ENCODE peak calls at places on chromosomes 2 and 18, in four cellular contexts. Z is GM12891, H is spleen, Q is A549. O is an unnamed sample.

GRCh38 chr2:108858894-108859293 is 72.3 kb downstream of the CCDC138 start:
- DNase-seq in H (no peak), Q (no peak), Z (no peak), O (no peak)

GRCh38 chr18:11767935-11768334 is 78.9 kb downstream of the GNAL start:
- DNase-seq in Q (no peak), H (no peak), Z (no peak), O (no peak)

GRCh38 chr2:31023550-31023949 is 114.7 kb downstream of the GALNT14 start:
- DNase-seq in Z (no peak), H (no peak), Q (no peak), O (no peak)

GRCh38 chr2:105749583-105750399 is 5.1 kb downstream of the NCK2 start:
- DNase-seq in Q (no peak), Z (no peak), H (no peak), O (no peak)

GRCh38 chr2:203025592-203025991 is 10.9 kb downstream of the NBEAL1 start:
- DNase-seq in Z (no peak), Q (no peak), H (no peak), O (no peak)

GRCh38 chr2:18516112-18516511 is 44.3 kb downstream of the RDH14 start:
- DNase-seq in Q (no peak), Z (no peak), H (no peak), O (no peak)

GRCh38 chr2:1366546-1367134 is 46.6 kb upstream of the TPO start:
- DNase-seq in Z (no peak), Q (no peak), H (peak), O (peak)

GRCh38 chr2:72827999-72828646 is 2.3 kb upstream of the EXOC6B start:
- DNase-seq in Q (no peak), Z (no peak), H (no peak), O (no peak)

GRCh38 chr2:215038411-215038810 is 100.0 kb downstream of the ABCA12 start:
- DNase-seq in Q (no peak), H (no peak), Z (no peak), O (no peak)

GRCh38 chr18:59846814-59847490 is 52.8 kb upstream of the PMAIP1 start:
- DNase-seq in Z (peak), Q (no peak), H (no peak), O (peak)

GRCh38 chr2:240060977-240061591 is 7.8 kb upstream of the OR6B3 start:
- DNase-seq in Q (peak), Z (no peak), H (no peak), O (no peak)

GRCh38 chr2:190574169-190574568 is 39.6 kb upstream of the NEMP2 start:
- DNase-seq in Q (no peak), Z (no peak), H (no peak), O (no peak)

GRCh38 chr18:48875942-48876511 is 74.7 kb downstream of the SMAD7 start:
- DNase-seq in Z (no peak), Q (no peak), H (peak), O (peak)

GRCh38 chr2:32632089-32632488 is 4.2 kb downstream of the TTC27 start:
- DNase-seq in Z (no peak), H (no peak), Q (peak), O (no peak)

DNA sequence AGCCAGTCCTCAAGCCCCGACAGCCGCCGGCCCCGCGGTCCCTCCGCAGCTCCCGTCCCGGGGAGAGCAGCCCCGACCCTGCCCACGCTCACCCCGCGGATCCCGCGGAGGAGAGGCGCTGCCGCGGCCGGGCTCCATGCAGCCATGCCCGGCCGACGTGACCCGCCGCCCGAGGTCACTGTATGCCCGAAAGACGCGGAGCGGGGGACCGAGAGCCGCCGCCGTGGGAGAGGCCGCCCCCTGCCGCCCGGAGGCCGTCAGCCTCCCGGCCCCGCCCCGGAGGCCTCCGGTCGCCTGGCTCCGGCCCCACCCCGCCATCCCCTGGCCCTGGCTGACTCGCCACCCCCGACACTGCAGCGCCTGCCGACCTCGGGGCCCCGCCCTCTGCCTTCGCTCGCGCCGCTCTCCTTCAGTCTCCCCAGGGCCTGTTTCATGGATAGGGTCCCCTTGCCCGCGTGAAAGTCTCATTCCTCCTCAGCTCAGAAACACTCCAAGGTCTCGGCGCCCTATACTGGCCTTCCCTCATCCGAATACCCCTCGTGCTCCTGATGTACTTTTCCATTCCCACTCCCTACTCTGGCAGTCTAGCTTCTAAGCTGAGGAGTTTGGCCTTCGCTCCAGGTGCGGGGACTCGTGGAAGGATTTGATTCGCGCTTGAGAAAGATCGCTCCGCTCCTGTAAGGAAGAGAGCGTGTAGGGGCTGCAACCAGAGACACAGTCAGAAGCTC is at the start of gene BOLA3:
- DNase-seq in H (peak), Q (peak), Z (peak), O (peak)
- TF ChIP-seq POLR2A in H (no peak), Q (peak), Z (peak), O (no peak)

GRCh38 chr2:130795431-130795830 is 40.1 kb downstream of the AMER3 start:
- DNase-seq in Q (no peak), Z (no peak), H (peak), O (no peak)

GRCh38 chr2:130798472-130799221 is 38.1 kb upstream of the ARHGEF4 start:
- DNase-seq in Z (no peak), H (peak), Q (no peak), O (no peak)

GRCh38 chr2:130796280-130796679 is 40.4 kb upstream of the ARHGEF4 start:
- DNase-seq in H (peak), Z (no peak), Q (no peak), O (no peak)

GRCh38 chr2:130799295-130799694 is 37.4 kb upstream of the ARHGEF4 start:
- DNase-seq in H (no peak), Q (no peak), Z (no peak), O (no peak)

DNA sequence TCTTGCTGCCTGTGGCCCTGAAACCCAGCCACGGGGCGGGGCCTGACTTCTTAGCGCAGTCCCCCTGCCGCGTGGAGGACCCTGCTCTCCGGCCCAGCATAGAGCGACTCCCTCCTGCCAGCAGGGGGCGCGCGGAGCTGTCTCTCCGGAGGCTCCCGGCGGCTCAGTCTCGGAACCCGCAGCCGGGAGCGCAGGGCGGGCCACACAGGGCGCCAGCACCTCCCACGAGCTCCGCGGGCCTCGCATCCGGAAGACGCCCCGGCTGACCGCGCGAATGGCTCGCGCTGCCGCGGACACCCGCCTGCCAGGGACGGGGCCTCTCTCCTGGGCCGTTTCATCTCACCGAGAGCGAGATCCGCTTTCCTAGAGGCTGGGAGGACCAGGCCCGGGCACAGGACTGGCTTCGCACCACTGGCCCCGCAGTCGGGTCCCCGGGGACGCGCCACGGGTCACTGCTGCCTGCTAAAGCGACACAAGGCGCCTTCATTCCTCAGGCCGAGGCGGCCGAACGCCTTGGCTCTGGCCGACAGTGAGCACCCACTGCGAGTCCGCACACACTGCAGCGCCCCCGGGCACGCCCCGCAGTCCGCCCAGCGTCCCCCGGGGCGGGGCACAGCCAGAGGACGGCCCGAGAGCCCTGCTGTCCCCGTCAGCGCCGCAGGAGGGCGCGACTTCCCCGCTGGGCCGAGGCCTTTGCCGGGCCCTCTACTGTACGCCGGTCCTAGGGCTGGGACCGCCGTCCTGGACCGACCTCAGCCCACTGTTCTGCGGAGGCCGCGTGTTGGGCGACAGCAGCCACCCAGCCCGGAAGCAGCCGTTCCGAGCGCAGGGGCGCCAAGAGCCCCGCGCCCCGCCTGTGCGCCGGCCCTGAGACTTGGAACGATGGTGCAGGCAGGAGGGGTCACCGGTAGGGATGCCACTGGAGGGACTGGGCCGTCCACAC is 39.0 kb upstream of the ARHGEF4 start:
- DNase-seq in H (peak), Q (peak), Z (peak), O (peak)
- TF ChIP-seq POLR2A in H (no peak), Q (peak), Z (no peak), O (no peak)

GRCh38 chr18:23902396-23902795 is 112.2 kb upstream of the TTC39C start:
- DNase-seq in Z (no peak), H (no peak), Q (no peak), O (no peak)
- TF ChIP-seq POLR2A in Z (no peak), H (no peak), Q (no peak), O (no peak)

GRCh38 chr2:216773072-216773471 is 77.7 kb upstream of the IGFBP5 start:
- DNase-seq in H (no peak), Z (no peak), Q (no peak), O (peak)
- TF ChIP-seq POLR2A in H (no peak), Z (no peak), Q (no peak), O (no peak)

GRCh38 chr2:38619458-38620164 is 16.9 kb upstream of the HNRNPLL start:
- DNase-seq in H (no peak), Q (no peak), Z (no peak), O (no peak)

GRCh38 chr2:38615237-38615636 is 12.5 kb upstream of the HNRNPLL start:
- DNase-seq in Z (no peak), H (no peak), Q (no peak), O (no peak)

GRCh38 chr2:38613126-38613848 is 10.6 kb upstream of the HNRNPLL start:
- DNase-seq in H (no peak), Z (no peak), Q (no peak), O (no peak)

GRCh38 chr2:38610851-38611801 is 8.4 kb upstream of the HNRNPLL start:
- DNase-seq in H (no peak), Q (no peak), Z (no peak), O (no peak)

DNA sequence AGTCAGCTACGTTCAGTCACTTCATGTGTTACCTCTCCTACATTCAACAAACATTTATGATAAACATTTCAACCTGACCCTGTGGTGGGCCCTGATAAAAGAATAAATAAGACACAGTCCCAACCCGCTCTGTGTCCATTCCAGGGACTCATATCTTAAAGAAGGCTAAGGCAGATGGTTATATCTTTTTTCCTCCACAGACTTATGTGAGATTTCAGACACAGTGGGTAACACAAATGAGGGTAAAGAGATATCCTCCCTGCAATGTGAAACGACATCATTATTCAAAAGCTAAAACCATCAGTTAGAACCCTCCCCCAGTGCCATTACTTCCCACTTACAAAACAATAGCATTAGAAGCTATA is 11.1 kb upstream of the HNRNPLL start:
- DNase-seq in H (no peak), Q (no peak), Z (no peak), O (no peak)
- TF ChIP-seq POLR2A in H (no peak), Q (no peak), Z (no peak), O (no peak)

GRCh38 chr18:80034068-80034851 is at the start of gene RBFA:
- DNase-seq in Q (peak), Z (peak), H (peak), O (peak)
- TF ChIP-seq POLR2A in Q (peak), Z (peak), H (no peak), O (peak)

O was measured in sigmoid colon.